ENCODE peak calls at places on chromosomes 3 and 15, in nine cellular contexts. L is pancreas; U is hepatocyte; M is astrocyte of the spinal cord; K is CD4-positive, alpha-beta memory T cell; I is H7; P is IMR-90; F is stomach; H is right cardiac atrium. W is an unnamed sample.

GRCh38 chr15:75138016-75138999 is 63.4 kb upstream of the C15orf39 start:
- DNase-seq in L (no peak), U (no peak), M (peak; percentile 71), K (no peak), I (no peak), P (peak; percentile 10), F (no peak), H (no peak), W (peak; percentile 19)

GRCh38 chr3:141323936-141324704 is 44.2 kb upstream of the ZBTB38 start:
- DNase-seq in L (no peak), U (no peak), M (no peak), K (no peak), I (no peak), P (no peak), F (no peak), H (no peak), W (no peak)

GRCh38 chr3:58528629-58529028 is 8.4 kb downstream of the ACOX2 start:
- DNase-seq in L (no peak), U (peak; percentile 50), M (peak; percentile 60), K (no peak), I (peak; percentile 44), P (peak; percentile 58), F (peak; percentile 88), H (peak; percentile 32), W (peak; percentile 52)

GRCh38 chr3:184562875-184563568 is 1.4 kb downstream of the EPHB3 start:
- DNase-seq in L (peak; percentile 64), U (peak; percentile 58), M (no peak), K (no peak), I (no peak), P (peak; percentile 22), F (no peak), H (no peak), W (no peak)

GRCh38 chr3:39208463-39209055 is 16.2 kb upstream of the XIRP1 start:
- DNase-seq in L (no peak), U (peak; percentile 76), M (peak; percentile 54), K (peak; percentile 27), I (peak; percentile 67), P (peak; percentile 56), F (peak; percentile 53), H (peak; percentile 42), W (no peak)

GRCh38 chr3:132445812-132446211 is 28.5 kb downstream of the DNAJC13 start:
- DNase-seq in L (no peak), U (no peak), M (peak; percentile 23), K (no peak), I (no peak), P (peak; percentile 61), F (no peak), H (no peak), W (no peak)

GRCh38 chr3:178417736-178418135 is 118.5 kb upstream of the KCNMB2 start:
- DNase-seq in L (no peak), U (no peak), M (no peak), K (no peak), I (no peak), P (no peak), F (no peak), H (no peak), W (no peak)

GRCh38 chr15:29887719-29888118 is 65.5 kb upstream of the TJP1 start:
- DNase-seq in L (no peak), U (no peak), M (peak; percentile 80), K (no peak), I (no peak), P (peak; percentile 84), F (no peak), H (no peak), W (no peak)

GRCh38 chr3:195070321-195070720 is 200.6 kb downstream of the XXYLT1 start:
- DNase-seq in L (no peak), U (peak; percentile 61), M (no peak), K (no peak), I (no peak), P (no peak), F (no peak), H (no peak), W (no peak)

GRCh38 chr3:40079845-40080240 is 229.7 kb upstream of the EIF1B start:
- DNase-seq in L (no peak), U (no peak), M (no peak), K (no peak), I (no peak), P (no peak), F (no peak), H (no peak), W (no peak)

GRCh38 chr3:45163481-45163880 is 17.3 kb upstream of the CDCP1 start:
- DNase-seq in L (no peak), U (no peak), M (no peak), K (no peak), I (no peak), P (no peak), F (no peak), H (no peak), W (no peak)

GRCh38 chr3:10992017-10992945 is at the start of gene SLC6A1:
- DNase-seq in L (no peak), U (peak; percentile 15), M (no peak), K (no peak), I (peak; percentile 86), P (no peak), F (no peak), H (no peak), W (no peak)

GRCh38 chr3:136753112-136753939 is 1.1 kb upstream of the STAG1 start:
- DNase-seq in L (no peak), U (no peak), M (no peak), K (no peak), I (no peak), P (no peak), F (no peak), H (no peak), W (no peak)
- H3K4me3 ChIP-seq in L (peak overlapping the region; percentile 83), U (peak overlapping the region; percentile 35), M (peak overlapping the region; percentile 62), K (peak overlapping the region; percentile 72), I (peak overlapping the region; percentile 74), P (peak overlapping the region; percentile 46), F (peak overlapping the region; percentile 67), H (peak overlapping the region; percentile 46), W (peak overlapping the region; percentile 61)

DNA sequence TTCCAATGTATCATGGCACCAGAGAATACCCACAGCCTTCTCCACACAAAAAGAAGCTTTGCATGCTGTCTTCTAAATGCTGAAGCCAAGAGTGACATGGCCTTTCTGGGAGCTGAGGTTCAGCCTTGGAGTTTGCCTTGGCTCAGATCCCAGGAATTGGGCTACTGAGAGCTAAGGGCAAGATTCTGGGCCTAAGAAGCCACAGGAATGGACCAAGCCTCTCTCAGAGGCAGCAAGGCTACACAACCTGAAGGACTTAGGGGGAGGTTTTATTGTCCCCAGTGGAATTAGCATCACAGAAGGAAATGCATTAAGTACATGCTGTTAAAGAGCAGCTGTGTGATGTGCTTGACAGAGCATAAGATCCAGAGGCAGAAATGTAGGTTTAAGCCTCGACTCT is 1078.5 kb downstream of the TUSC7 start:
- DNase-seq in L (no peak), U (no peak), M (peak; percentile 90), K (no peak), I (peak; percentile 8), P (peak; percentile 90), F (peak; percentile 52), H (peak; percentile 16), W (peak; percentile 83)
- H3K4me3 ChIP-seq in L (no peak overlapping the region), U (no peak overlapping the region), M (no peak overlapping the region), K (no peak overlapping the region), I (no peak overlapping the region), P (no peak overlapping the region), F (no peak overlapping the region), H (no peak overlapping the region), W (no peak overlapping the region)

GRCh38 chr3:50242778-50243551 is 7.0 kb downstream of the GNAI2 start:
- DNase-seq in L (no peak), U (no peak), M (peak; percentile 55), K (no peak), I (peak; percentile 70), P (peak; percentile 72), F (peak; percentile 50), H (peak; percentile 73), W (no peak)
- H3K4me3 ChIP-seq in L (no peak overlapping the region), U (no peak overlapping the region), M (no peak overlapping the region), K (no peak overlapping the region), I (no peak overlapping the region), P (no peak overlapping the region), F (peak overlapping the region; percentile 17), H (no peak overlapping the region), W (no peak overlapping the region)

GRCh38 chr15:64048766-64049165 is 2.5 kb upstream of the DAPK2 start:
- DNase-seq in L (no peak), U (no peak), M (no peak), K (no peak), I (no peak), P (no peak), F (no peak), H (no peak), W (no peak)
- H3K4me3 ChIP-seq in L (no peak overlapping the region), U (no peak overlapping the region), M (no peak overlapping the region), K (no peak overlapping the region), I (no peak overlapping the region), P (no peak overlapping the region), F (no peak overlapping the region), H (no peak overlapping the region), W (no peak overlapping the region)

GRCh38 chr3:79016587-79017380 is 751.0 kb downstream of the ROBO1 start:
- DNase-seq in L (no peak), U (no peak), M (no peak), K (no peak), I (no peak), P (peak; percentile 53), F (no peak), H (no peak), W (no peak)

GRCh38 chr3:79019924-79020173 is 747.9 kb downstream of the ROBO1 start:
- DNase-seq in L (no peak), U (no peak), M (no peak), K (no peak), I (peak; percentile 13), P (no peak), F (no peak), H (no peak), W (no peak)

GRCh38 chr3:79019137-79019923 is 748.5 kb downstream of the ROBO1 start:
- DNase-seq in L (peak; percentile 63), U (peak; percentile 90), M (peak; percentile 96), K (no peak), I (peak; percentile 77), P (peak; percentile 93), F (peak; percentile 77), H (peak; percentile 86), W (peak; percentile 76)

GRCh38 chr3:79015854-79016253 is 751.9 kb downstream of the ROBO1 start:
- DNase-seq in L (no peak), U (no peak), M (no peak), K (no peak), I (no peak), P (no peak), F (no peak), H (no peak), W (no peak)

GRCh38 chr3:79018671-79019136 is 749.1 kb downstream of the ROBO1 start:
- DNase-seq in L (peak; percentile 65), U (peak; percentile 70), M (peak; percentile 71), K (no peak), I (peak; percentile 78), P (peak; percentile 64), F (peak; percentile 49), H (peak; percentile 64), W (no peak)
- H3K4me3 ChIP-seq in L (peak overlapping the region; percentile 34), U (peak overlapping the region; percentile 43), M (peak overlapping the region; percentile 85), K (no peak overlapping the region), I (peak overlapping the region; percentile 93), P (peak overlapping the region; percentile 65), F (peak overlapping the region; percentile 94), H (peak overlapping the region; percentile 52), W (peak overlapping the region; percentile 83)